ENCODE peak calls at places on chromosomes 13 and 19, in four cellular contexts. P, K, B and J are unnamed samples.

GRCh38 chr13:52405369-52405766 is 604 bp downstream of the THSD1 start:
- DNase-seq in P (no peak), K (no peak), B (no peak), J (no peak)

GRCh38 chr13:112809332-112810310 is 119.8 kb downstream of the ATP11A start:
- DNase-seq in B (no peak), P (no peak), K (no peak), J (no peak)

GRCh38 chr13:113989585-113990300 is 15.9 kb upstream of the C13orf46 start:
- DNase-seq in K (no peak), B (no peak), P (no peak), J (peak)

GRCh38 chr13:40776681-40777165 is 5.7 kb upstream of the MRPS31 start:
- DNase-seq in P (no peak), K (no peak), B (peak), J (peak)

GRCh38 chr19:51246153-51246552 is 4.7 kb upstream of the SIGLECL1 start:
- DNase-seq in K (no peak), P (no peak), B (no peak), J (no peak)

GRCh38 chr13:46605824-46606554 is 53.0 kb downstream of the LRCH1 start:
- DNase-seq in B (no peak), K (no peak), P (no peak), J (no peak)

GRCh38 chr19:34180709-34181108 is 8.4 kb downstream of the LSM14A start:
- DNase-seq in K (no peak), B (no peak), P (no peak), J (no peak)

GRCh38 chr19:10491472-10492047 is 11.6 kb downstream of the KEAP1 start:
- DNase-seq in P (no peak), B (no peak), K (no peak), J (no peak)

GRCh38 chr13:100040196-100040595 is 48.7 kb upstream of the PCCA start:
- DNase-seq in P (no peak), B (no peak), K (peak), J (no peak)

GRCh38 chr19:49442793-49443365 is 1.6 kb upstream of the SLC17A7 start:
- DNase-seq in K (peak), P (peak), B (peak), J (peak)